ENCODE peak calls at places on chromosomes 3 and 15, in six cellular contexts. U is right cardiac atrium, F is AG04450, W is mesenchymal stem cell, O is neural progenitor cell, P is PC-3. S is an unnamed sample.
A peak's percentile ranks its signal among the peaks of the same experiment; 100 is the strongest.

GRCh38 chr15:44157679-44158078 is 37.4 kb downstream of the FRMD5 start:
- DNase-seq in U (no peak), O (no peak), W (peak; percentile 85), P (peak; percentile 97), F (peak; percentile 78), S (no peak)

GRCh38 chr15:77032052-77032646 is 37.2 kb downstream of the PSTPIP1 start:
- DNase-seq in U (no peak), O (no peak), F (no peak), P (no peak), W (no peak), S (no peak)

GRCh38 chr3:184334470-184335158 is 2.8 kb upstream of the FAM131A start:
- DNase-seq in O (no peak), P (peak; percentile 95), W (peak; percentile 83), F (no peak), U (no peak), S (no peak)

GRCh38 chr15:81091889-81092558 is 42.0 kb upstream of the CFAP161 start:
- DNase-seq in P (peak; percentile 52), O (no peak), U (no peak), W (peak; percentile 57), F (peak; percentile 89), S (no peak)

GRCh38 chr3:44893097-44893496 is 18.7 kb downstream of the TGM4 start:
- DNase-seq in F (peak; percentile 43), O (no peak), P (peak; percentile 66), U (no peak), W (peak; percentile 60), S (no peak)

GRCh38 chr15:90449206-90449735 is 61.2 kb downstream of the IQGAP1 start:
- DNase-seq in W (no peak), P (peak; percentile 59), F (no peak), U (no peak), O (no peak), S (no peak)

GRCh38 chr15:70083423-70083822 is 14.3 kb downstream of the TLE3 start:
- DNase-seq in W (no peak), U (no peak), F (no peak), P (no peak), O (peak; percentile 95), S (no peak)

GRCh38 chr15:63166219-63166618 is 8.9 kb upstream of the RPS27L start:
- DNase-seq in U (no peak), F (no peak), O (no peak), P (peak; percentile 34), W (no peak), S (no peak)

GRCh38 chr3:144039661-144040060 is 68.0 kb downstream of the DIPK2A start:
- DNase-seq in P (peak; percentile 81), O (no peak), U (no peak), W (no peak), F (no peak), S (no peak)

GRCh38 chr3:170222647-170223541 is 670 bp downstream of the PRKCI start:
- DNase-seq in O (peak; percentile 78), U (peak; percentile 37), P (peak; percentile 48), W (peak; percentile 47), F (no peak), S (no peak)

DNA sequence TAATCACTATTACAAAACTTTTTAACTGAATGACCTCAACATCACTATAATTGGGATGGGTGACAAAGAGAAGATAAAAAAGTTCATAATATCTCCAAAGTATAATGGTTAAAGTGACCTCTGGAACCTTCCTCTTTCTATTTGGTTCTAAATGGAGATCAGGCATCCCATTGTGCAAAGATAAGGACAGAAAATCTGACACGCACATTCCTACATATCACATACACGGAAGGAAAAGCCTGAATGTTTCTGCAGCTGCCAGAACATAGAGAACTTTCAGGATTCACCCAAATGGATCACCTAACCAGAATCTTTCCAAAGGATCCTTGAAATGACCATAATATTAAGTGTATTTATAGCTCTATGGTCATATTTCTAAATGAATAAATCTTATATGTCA is 128.2 kb downstream of the TFDP2 start:
- DNase-seq in P (no peak), F (no peak), O (no peak), W (no peak), U (no peak), S (no peak)
- H3K9me3 ChIP-seq in P (no peaks in the 10 kb centered on the region), F (no peaks in the 10 kb centered on the region), O (no peaks in the 10 kb centered on the region), W (no peaks in the 10 kb centered on the region), U (no peaks in the 10 kb centered on the region), S (no peaks in the 10 kb centered on the region)

GRCh38 chr15:20356444-20357138 is 185.0 kb downstream of the GOLGA6L6 start:
- DNase-seq in U (peak; percentile 59), W (peak; percentile 41), F (no peak), P (peak; percentile 91), O (no peak), S (no peak)
- H3K9me3 ChIP-seq in U (no peaks in the 10 kb centered on the region), W (no peaks in the 10 kb centered on the region), F (peaks cover 72% of the 10 kb centered on the region), P (no peaks in the 10 kb centered on the region), O (peaks cover 82% of the 10 kb centered on the region), S (no peaks in the 10 kb centered on the region)

GRCh38 chr15:84892786-84893307 is 8.4 kb downstream of the SLC28A1 start:
- DNase-seq in P (no peak), O (no peak), W (no peak), F (no peak), U (no peak), S (no peak)

GRCh38 chr15:84890670-84891147 is 6.2 kb downstream of the SLC28A1 start:
- DNase-seq in U (no peak), W (no peak), P (no peak), F (no peak), O (no peak), S (no peak)

GRCh38 chr15:84894743-84895425 is 10.4 kb downstream of the SLC28A1 start:
- DNase-seq in F (no peak), O (no peak), W (no peak), P (peak; percentile 61), U (no peak), S (no peak)

GRCh38 chr15:84891339-84891738 is 6.9 kb downstream of the SLC28A1 start:
- DNase-seq in U (no peak), F (no peak), W (no peak), P (no peak), O (no peak), S (no peak)

DNA sequence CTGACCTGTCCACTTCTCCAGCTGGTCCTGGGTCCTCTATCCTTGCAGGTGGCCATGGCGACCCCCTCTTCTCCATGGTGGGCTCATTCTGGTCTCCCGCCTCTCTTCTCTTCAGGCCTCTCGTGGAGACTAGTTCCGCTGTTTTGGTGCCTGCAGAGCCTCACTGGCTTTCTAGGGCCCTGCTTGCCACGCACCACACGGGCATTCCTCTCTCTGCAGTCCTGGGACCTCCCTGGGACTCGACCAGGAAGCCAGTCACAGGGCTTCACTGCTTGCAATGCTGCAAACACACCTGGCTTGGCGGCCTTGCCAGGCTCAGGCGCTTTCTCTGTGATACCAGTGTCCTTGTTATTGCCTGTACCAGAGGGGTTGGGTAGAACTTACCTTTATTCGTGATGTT is 9.1 kb downstream of the SLC28A1 start:
- DNase-seq in O (no peak), U (no peak), F (no peak), W (no peak), P (no peak), S (no peak)
- H3K9me3 ChIP-seq in O (no peaks in the 10 kb centered on the region), U (no peaks in the 10 kb centered on the region), F (no peaks in the 10 kb centered on the region), W (no peaks in the 10 kb centered on the region), P (no peaks in the 10 kb centered on the region), S (no peaks in the 10 kb centered on the region)

GRCh38 chr3:145058483-145058882 is 1086.9 kb downstream of the DIPK2A start:
- DNase-seq in O (no peak), U (no peak), W (no peak), F (no peak), P (peak; percentile 38), S (no peak)
- H3K9me3 ChIP-seq in O (no peaks in the 10 kb centered on the region), U (peaks cover 2% of the 10 kb centered on the region), W (peaks cover 20% of the 10 kb centered on the region), F (peaks cover 7% of the 10 kb centered on the region), P (no peaks in the 10 kb centered on the region), S (peaks cover 21% of the 10 kb centered on the region)

GRCh38 chr3:21109056-21109455 is 642.0 kb downstream of the ZNF385D start:
- DNase-seq in U (no peak), P (no peak), W (no peak), O (no peak), F (no peak), S (no peak)
- H3K9me3 ChIP-seq in U (no peaks in the 10 kb centered on the region), P (peaks cover 5% of the 10 kb centered on the region), W (peaks cover 9% of the 10 kb centered on the region), O (no peaks in the 10 kb centered on the region), F (no peaks in the 10 kb centered on the region), S (no peaks in the 10 kb centered on the region)

GRCh38 chr3:67648701-67649100 is 5.7 kb downstream of the SUCLG2 start:
- DNase-seq in U (no peak), W (peak; percentile 53), O (no peak), F (no peak), P (no peak), S (no peak)
- H3K9me3 ChIP-seq in U (no peaks in the 10 kb centered on the region), W (no peaks in the 10 kb centered on the region), O (no peaks in the 10 kb centered on the region), F (no peaks in the 10 kb centered on the region), P (no peaks in the 10 kb centered on the region), S (no peaks in the 10 kb centered on the region)